ENCODE peak calls at places on chromosome 1, in seven cellular contexts. One of them, this sample, is unnamed. For H3K4me1, the result is how much of the 10 kb centered on the place peaks cover.

GRCh38 chr1:213123532-213123931 is 72.5 kb downstream of the RPS6KC1 start:
- DNase-seq in heart right ventricle: no peak
- DNase-seq in right atrium auricular region: no peak
- DNase-seq in A673: no peak
- DNase-seq in IMR-90: peak
- DNase-seq in GM23248: peak
- DNase-seq in PC-9: peak
- DNase-seq in this sample: no peak

GRCh38 chr1:154840557-154841176 is 29.4 kb downstream of the KCNN3 start:
- DNase-seq in heart right ventricle: no peak
- DNase-seq in right atrium auricular region: no peak
- DNase-seq in A673: peak
- DNase-seq in IMR-90: peak
- DNase-seq in GM23248: peak
- DNase-seq in PC-9: no peak
- DNase-seq in this sample: no peak

GRCh38 chr1:104467590-104467989 is 717.9 kb downstream of the AMY1C start:
- DNase-seq in heart right ventricle: no peak
- DNase-seq in right atrium auricular region: no peak
- DNase-seq in A673: no peak
- DNase-seq in IMR-90: no peak
- DNase-seq in GM23248: no peak
- DNase-seq in PC-9: no peak
- DNase-seq in this sample: no peak

GRCh38 chr1:182120411-182121258 is 59.1 kb upstream of the ZNF648 start:
- DNase-seq in heart right ventricle: no peak
- DNase-seq in right atrium auricular region: no peak
- DNase-seq in A673: no peak
- DNase-seq in IMR-90: no peak
- DNase-seq in GM23248: no peak
- DNase-seq in PC-9: no peak
- DNase-seq in this sample: no peak

GRCh38 chr1:179029293-179029692 is 3.6 kb downstream of the FAM20B start:
- DNase-seq in heart right ventricle: no peak
- DNase-seq in right atrium auricular region: no peak
- DNase-seq in A673: no peak
- DNase-seq in IMR-90: no peak
- DNase-seq in GM23248: no peak
- DNase-seq in PC-9: no peak
- DNase-seq in this sample: no peak

GRCh38 chr1:61053712-61054608 is 28.4 kb upstream of the NFIA start:
- DNase-seq in heart right ventricle: peak
- DNase-seq in right atrium auricular region: no peak
- DNase-seq in A673: no peak
- DNase-seq in IMR-90: no peak
- DNase-seq in GM23248: peak
- DNase-seq in PC-9: no peak
- DNase-seq in this sample: no peak

GRCh38 chr1:207345644-207346561 is 24.4 kb downstream of the CD55 start:
- DNase-seq in heart right ventricle: no peak
- DNase-seq in right atrium auricular region: no peak
- DNase-seq in A673: no peak
- DNase-seq in IMR-90: no peak
- DNase-seq in GM23248: no peak
- DNase-seq in PC-9: no peak
- DNase-seq in this sample: no peak

GRCh38 chr1:183209533-183210158 is 23.6 kb downstream of the LAMC2 start:
- DNase-seq in heart right ventricle: no peak
- DNase-seq in right atrium auricular region: no peak
- DNase-seq in A673: peak
- DNase-seq in IMR-90: peak
- DNase-seq in GM23248: peak
- DNase-seq in PC-9: peak
- DNase-seq in this sample: no peak

GRCh38 chr1:155072531-155073289 is 5.9 kb upstream of the EFNA3 start:
- DNase-seq in heart right ventricle: no peak
- DNase-seq in right atrium auricular region: no peak
- DNase-seq in A673: no peak
- DNase-seq in IMR-90: no peak
- DNase-seq in GM23248: no peak
- DNase-seq in PC-9: no peak
- DNase-seq in this sample: no peak

GRCh38 chr1:200437556-200438203 is 27.8 kb upstream of the ZNF281 start:
- DNase-seq in heart right ventricle: no peak
- DNase-seq in right atrium auricular region: no peak
- DNase-seq in A673: no peak
- DNase-seq in IMR-90: peak
- DNase-seq in GM23248: peak
- DNase-seq in PC-9: no peak
- DNase-seq in this sample: no peak

GRCh38 chr1:156705918-156706646 is 699 bp upstream of the CRABP2 start:
- DNase-seq in heart right ventricle: peak
- DNase-seq in right atrium auricular region: peak
- DNase-seq in A673: peak
- DNase-seq in IMR-90: peak
- DNase-seq in GM23248: peak
- DNase-seq in PC-9: no peak
- DNase-seq in this sample: no peak
- H3K27ac ChIP-seq in heart right ventricle: peak
- H3K27ac ChIP-seq in right atrium auricular region: peak
- H3K27ac ChIP-seq in A673: no peak
- H3K27ac ChIP-seq in IMR-90: peak
- H3K27ac ChIP-seq in GM23248: peak
- H3K27ac ChIP-seq in PC-9: peak
- H3K27ac ChIP-seq in this sample: peak

DNA sequence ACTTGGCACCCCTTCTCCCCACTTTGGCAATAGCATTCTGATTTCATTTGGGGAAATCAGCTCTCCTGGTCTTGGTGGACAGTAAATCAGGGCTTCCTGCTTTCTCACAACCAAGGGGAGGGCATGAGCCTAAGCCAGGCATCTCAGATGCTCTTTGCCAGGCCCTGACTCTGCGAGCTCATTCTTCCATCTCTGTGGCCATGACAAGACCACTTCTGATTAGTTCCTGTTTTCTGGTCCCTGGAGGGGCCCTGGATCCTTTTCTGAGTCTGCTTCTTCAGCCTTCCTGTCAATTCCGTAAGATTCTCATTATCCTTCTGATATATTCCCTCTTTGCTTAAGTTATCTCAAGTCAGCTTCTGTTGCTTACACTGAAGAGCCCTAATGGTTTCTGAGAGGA is 210.4 kb downstream of the HIVEP3 start:
- DNase-seq in heart right ventricle: no peak
- DNase-seq in right atrium auricular region: no peak
- DNase-seq in A673: no peak
- DNase-seq in IMR-90: no peak
- DNase-seq in GM23248: no peak
- DNase-seq in PC-9: no peak
- DNase-seq in this sample: no peak
- H3K4me1 ChIP-seq in heart right ventricle: under half
- H3K4me1 ChIP-seq in right atrium auricular region: under half
- H3K4me1 ChIP-seq in A673: under half
- H3K4me1 ChIP-seq in IMR-90: under half
- H3K4me1 ChIP-seq in GM23248: under half
- H3K4me1 ChIP-seq in PC-9: under half
- H3K4me1 ChIP-seq in this sample: under half

DNA sequence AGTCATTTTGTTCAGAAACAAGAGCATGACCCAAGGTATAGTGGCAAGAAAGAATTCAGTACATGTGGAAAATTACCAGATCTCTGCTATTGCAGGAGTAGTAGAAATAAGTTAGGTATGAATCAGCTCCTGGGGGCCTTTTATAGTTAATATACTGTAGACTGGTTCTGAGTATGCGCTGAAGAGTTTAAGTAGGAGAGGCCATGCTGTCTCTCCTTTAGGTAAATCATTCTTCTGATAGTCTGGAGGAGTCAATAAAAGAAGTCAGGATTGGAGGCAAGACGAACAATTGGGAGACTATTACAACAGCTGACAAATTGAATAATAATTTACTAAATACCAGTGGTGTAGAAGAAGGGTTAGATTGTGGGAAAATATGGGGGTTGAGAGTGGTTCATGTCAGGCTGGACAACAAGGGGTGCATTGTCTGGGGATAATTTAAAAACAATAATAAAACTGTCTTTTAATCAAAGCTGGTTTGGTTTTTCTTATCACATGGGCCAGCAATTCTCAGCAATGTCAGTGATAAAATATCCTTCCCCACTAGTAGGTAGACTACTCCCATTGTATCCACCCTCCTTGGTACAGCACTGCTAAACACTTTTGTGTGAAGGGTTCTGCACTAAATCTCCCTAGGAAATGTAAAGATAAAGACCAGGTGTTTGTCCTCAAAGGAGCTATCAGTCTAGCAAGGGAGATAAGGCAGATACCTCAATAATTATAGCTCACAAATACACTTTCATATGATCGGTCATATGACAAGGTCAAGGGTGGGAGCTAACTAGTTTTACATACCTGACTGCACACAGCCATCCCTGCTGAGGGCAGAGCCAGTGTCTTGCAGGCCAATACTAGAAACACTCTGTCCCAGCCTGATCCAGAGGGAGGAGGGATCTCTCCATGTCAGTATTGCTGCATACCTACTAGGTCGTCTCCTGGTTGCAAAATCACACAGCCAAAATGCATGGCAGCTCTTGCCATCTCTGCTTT is 299.8 kb downstream of the VAV3 start:
- DNase-seq in heart right ventricle: no peak
- DNase-seq in right atrium auricular region: no peak
- DNase-seq in A673: no peak
- DNase-seq in IMR-90: no peak
- DNase-seq in GM23248: no peak
- DNase-seq in PC-9: no peak
- DNase-seq in this sample: no peak
- H3K27ac ChIP-seq in heart right ventricle: no peak
- H3K27ac ChIP-seq in right atrium auricular region: no peak
- H3K27ac ChIP-seq in A673: no peak
- H3K27ac ChIP-seq in IMR-90: no peak
- H3K27ac ChIP-seq in GM23248: no peak
- H3K27ac ChIP-seq in PC-9: no peak
- H3K27ac ChIP-seq in this sample: no peak

GRCh38 chr1:88608139-88608943 is 75.7 kb upstream of the PKN2 start:
- DNase-seq in heart right ventricle: no peak
- DNase-seq in right atrium auricular region: no peak
- DNase-seq in A673: peak
- DNase-seq in IMR-90: peak
- DNase-seq in GM23248: peak
- DNase-seq in PC-9: peak
- DNase-seq in this sample: no peak
- H3K4me1 ChIP-seq in heart right ventricle: under half
- H3K4me1 ChIP-seq in right atrium auricular region: under half
- H3K4me1 ChIP-seq in A673: under half
- H3K4me1 ChIP-seq in IMR-90: under half
- H3K4me1 ChIP-seq in GM23248: under half
- H3K4me1 ChIP-seq in PC-9: under half
- H3K4me1 ChIP-seq in this sample: under half

GRCh38 chr1:223833948-223834347 is 11.8 kb downstream of the TP53BP2 start:
- DNase-seq in heart right ventricle: no peak
- DNase-seq in right atrium auricular region: no peak
- DNase-seq in A673: no peak
- DNase-seq in IMR-90: no peak
- DNase-seq in GM23248: peak
- DNase-seq in PC-9: no peak
- DNase-seq in this sample: no peak
- H3K27ac ChIP-seq in heart right ventricle: no peak
- H3K27ac ChIP-seq in right atrium auricular region: peak
- H3K27ac ChIP-seq in A673: no peak
- H3K27ac ChIP-seq in IMR-90: no peak
- H3K27ac ChIP-seq in GM23248: peak
- H3K27ac ChIP-seq in PC-9: peak
- H3K27ac ChIP-seq in this sample: no peak